ENCODE peak calls at places on chromosomes 7 and 10, in ten cellular contexts. U is ureter; G is LHCN-M2; E is mucosa of descending colon; S is upper lobe of right lung; X is activated CD4-positive, alpha-beta T cell treated with anti-CD3 and anti-CD28 coated beads for 24 hours; F is HT1080; Y is B cell; C is ELR; P is A172. I is an unnamed sample.

GRCh38 chr10:93413252-93413689 is 68.9 kb downstream of the MYOF start:
- DNase-seq in P (no peak), S (no peak), U (no peak), F (no peak), Y (no peak), G (no peak), X (no peak), C (no peak), E (no peak), I (no peak)

GRCh38 chr10:102344067-102344466 is 51.4 kb upstream of the NFKB2 start:
- DNase-seq in U (no peak), G (peak; percentile 53), C (peak; percentile 86), P (peak; percentile 47), E (no peak), X (no peak), F (peak; percentile 84), Y (no peak), S (no peak), I (no peak)

GRCh38 chr7:46264646-46265045 is 343.6 kb upstream of the IGFBP3 start:
- DNase-seq in G (no peak), X (no peak), S (no peak), F (no peak), E (no peak), P (no peak), C (no peak), U (no peak), Y (no peak), I (no peak)

GRCh38 chr10:35306852-35307251 is 29.5 kb upstream of the CCNY start:
- DNase-seq in Y (no peak), P (peak; percentile 66), G (no peak), X (no peak), C (peak; percentile 48), S (peak; percentile 67), F (peak; percentile 9), E (peak; percentile 47), U (peak; percentile 79), I (peak; percentile 20)

GRCh38 chr7:70695804-70696104 is 436.2 kb upstream of the GALNT17 start:
- DNase-seq in E (peak; percentile 19), G (peak; percentile 31), P (no peak), U (no peak), C (peak; percentile 54), X (no peak), Y (peak; percentile 20), S (no peak), F (peak; percentile 24), I (no peak)

GRCh38 chr10:125707852-125708468 is 11.5 kb upstream of the EDRF1 start:
- DNase-seq in F (peak; percentile 42), G (peak; percentile 38), X (no peak), P (peak; percentile 46), S (no peak), Y (no peak), U (no peak), E (no peak), C (peak; percentile 60), I (no peak)

GRCh38 chr10:11363497-11363896 is 248.0 kb downstream of the USP6NL start:
- DNase-seq in U (no peak), F (no peak), Y (no peak), E (no peak), X (no peak), C (no peak), S (no peak), P (no peak), G (no peak), I (no peak)

GRCh38 chr7:12529971-12530710 is 40.4 kb upstream of the SCIN start:
- DNase-seq in X (no peak), Y (no peak), P (no peak), S (no peak), F (no peak), G (no peak), U (no peak), E (no peak), C (no peak), I (no peak)

GRCh38 chr7:2528481-2529095 is 9.0 kb downstream of the LFNG start:
- DNase-seq in P (no peak), F (no peak), C (no peak), Y (no peak), S (no peak), E (no peak), U (no peak), X (no peak), G (no peak), I (peak; percentile 8)

GRCh38 chr7:20744913-20745587 is 41.6 kb downstream of the SP8 start:
- DNase-seq in P (peak; percentile 55), S (no peak), C (no peak), U (no peak), E (no peak), F (no peak), Y (no peak), G (peak; percentile 22), X (no peak), I (no peak)

GRCh38 chr10:114285961-114286441 is 46.9 kb downstream of the VWA2 start:
- DNase-seq in X (no peak), E (no peak), C (no peak), U (no peak), Y (no peak), F (no peak), G (no peak), P (no peak), S (peak; percentile 63), I (no peak)

GRCh38 chr10:86333813-86334514 is 32.6 kb downstream of the GRID1 start:
- DNase-seq in X (no peak), G (no peak), Y (no peak), E (no peak), F (no peak), S (no peak), U (no peak), C (no peak), P (no peak), I (no peak)

GRCh38 chr10:7090529-7090928 is 320.3 kb downstream of the SFMBT2 start:
- DNase-seq in F (no peak), X (no peak), E (no peak), Y (no peak), G (no peak), P (no peak), C (no peak), U (no peak), S (no peak), I (no peak)

GRCh38 chr10:30207485-30208052 is 141.5 kb downstream of the MTPAP start:
- DNase-seq in F (no peak), S (no peak), U (no peak), G (no peak), P (peak; percentile 42), C (peak; percentile 25), X (no peak), E (no peak), Y (no peak), I (no peak)

GRCh38 chr7:131108212-131108980 is 219.3 kb upstream of the MKLN1 start:
- DNase-seq in Y (no peak), F (peak; percentile 3), P (no peak), S (no peak), X (no peak), U (no peak), E (peak; percentile 27), G (peak; percentile 43), C (peak; percentile 56), I (no peak)

GRCh38 chr7:68697821-68698280 is 900.4 kb upstream of the AUTS2 start:
- DNase-seq in Y (no peak), X (no peak), S (no peak), E (no peak), C (no peak), P (no peak), G (no peak), U (no peak), F (no peak), I (peak; percentile 9)

I was measured in BE2C.